ENCODE peak calls at places on chromosomes 1 and 21, in eight cellular contexts. D, P, T, N, H, M, F and W are unnamed samples.

GRCh38 chr1:29524285-29525065 is 288.2 kb downstream of the PTPRU start:
- DNase-seq in N (no peak), M (no peak), D (no peak), P (no peak), H (no peak), F (no peak), T (peak; percentile 48), W (no peak)

GRCh38 chr1:78003070-78003751 is 1.5 kb upstream of the DNAJB4 start:
- DNase-seq in M (no peak), P (no peak), T (no peak), H (no peak), N (no peak), D (no peak), F (no peak), W (no peak)

GRCh38 chr1:111587509-111588174 is 31.9 kb upstream of the RAP1A start:
- DNase-seq in T (no peak), M (no peak), P (no peak), D (no peak), N (no peak), F (no peak), H (no peak), W (no peak)

GRCh38 chr21:36396971-36397370 is 11.8 kb downstream of the CHAF1B start:
- DNase-seq in T (peak; percentile 25), D (no peak), M (no peak), H (no peak), P (no peak), F (no peak), N (no peak), W (no peak)

GRCh38 chr1:214551052-214551435 is 358 bp downstream of the PTPN14 start:
- DNase-seq in D (no peak), F (no peak), M (no peak), P (peak; percentile 39), T (peak; percentile 75), H (peak; percentile 70), N (no peak), W (peak; percentile 46)

GRCh38 chr1:14598498-14599172 is at the start of gene KAZN:
- DNase-seq in P (no peak), D (no peak), M (no peak), N (no peak), H (no peak), F (no peak), T (no peak), W (no peak)

GRCh38 chr1:45327644-45328515 is 1.2 kb downstream of the HPDL start:
- DNase-seq in P (no peak), M (no peak), F (no peak), H (no peak), T (no peak), D (no peak), N (no peak), W (peak; percentile 43)

GRCh38 chr1:43804569-43804968 is 97.2 kb downstream of the ST3GAL3 start:
- DNase-seq in H (no peak), T (no peak), N (no peak), P (no peak), M (no peak), D (no peak), F (no peak), W (no peak)

GRCh38 chr1:201740086-201740541 is 88.8 kb upstream of the IPO9 start:
- DNase-seq in M (no peak), T (no peak), P (peak; percentile 48), N (no peak), F (no peak), D (no peak), H (no peak), W (no peak)

GRCh38 chr21:45050786-45051489 is 23.4 kb upstream of the ADARB1 start:
- DNase-seq in N (no peak), P (no peak), M (no peak), T (no peak), D (no peak), F (no peak), H (no peak), W (no peak)

GRCh38 chr1:246597340-246597739 is 31.1 kb downstream of the CNST start:
- DNase-seq in D (no peak), H (no peak), F (no peak), M (no peak), N (no peak), P (no peak), T (no peak), W (no peak)

GRCh38 chr21:27771938-27772505 is 805.1 kb upstream of the ADAMTS5 start:
- DNase-seq in F (no peak), H (no peak), P (no peak), N (no peak), D (no peak), M (no peak), T (no peak), W (no peak)

GRCh38 chr1:23593556-23594148 is 34.4 kb upstream of the ID3 start:
- DNase-seq in N (no peak), M (no peak), T (no peak), P (no peak), D (no peak), H (peak; percentile 40), F (no peak), W (no peak)

GRCh38 chr21:44994016-44994365 is 54.2 kb downstream of the SLX9 start:
- DNase-seq in H (no peak), N (no peak), D (no peak), T (no peak), M (no peak), P (no peak), F (no peak), W (no peak)

GRCh38 chr1:113809651-113810602 is 2.3 kb downstream of the RSBN1 start:
- DNase-seq in P (no peak), N (no peak), D (no peak), H (no peak), M (no peak), T (no peak), F (no peak), W (no peak)

GRCh38 chr1:115877511-115877910 is 36.6 kb upstream of the NHLH2 start:
- DNase-seq in T (no peak), M (no peak), H (no peak), F (no peak), N (no peak), P (no peak), D (no peak), W (no peak)

GRCh38 chr1:211578640-211579433 is at the start of gene SLC30A1:
- DNase-seq in H (peak; percentile 99), T (peak; percentile 100), N (peak; percentile 99), M (peak; percentile 99), D (peak; percentile 99), P (peak; percentile 99), F (peak; percentile 100), W (peak; percentile 100)

GRCh38 chr1:218829143-218829542 is 344.5 kb upstream of the LYPLAL1 start:
- DNase-seq in F (no peak), M (no peak), N (no peak), D (no peak), T (no peak), P (no peak), H (no peak), W (no peak)

GRCh38 chr21:36699026-36699545 is at the start of gene SIM2:
- DNase-seq in T (peak; percentile 64), D (no peak), F (no peak), P (no peak), M (no peak), N (no peak), H (no peak), W (peak; percentile 19)